ENCODE peak calls at places on chromosomes 11 and 22, in eight cellular contexts. One of them, this sample, is unnamed.

GRCh38 chr22:20779813-20780148 is 5.9 kb downstream of the SERPIND1 start:
- DNase-seq in caudate nucleus: no peak
- DNase-seq in GM13976: no peak
- DNase-seq in mammary epithelial cell: no peak
- DNase-seq in stimulated activated CD4-positive, alpha-beta T cell treated with anti-CD3 and anti-CD28 coated beads, Interleukin-1b, Interleukin-23, amount 100 ng/mL, for 1 hour: no peak
- DNase-seq in aorta: no peak
- DNase-seq in mucosa of descending colon: no peak
- DNase-seq in IMR-90: peak; percentile 57
- DNase-seq in this sample: no peak

GRCh38 chr11:8612522-8612921 is 18.5 kb upstream of the STK33 start:
- DNase-seq in caudate nucleus: no peak
- DNase-seq in GM13976: no peak
- DNase-seq in mammary epithelial cell: no peak
- DNase-seq in stimulated activated CD4-positive, alpha-beta T cell treated with anti-CD3 and anti-CD28 coated beads, Interleukin-1b, Interleukin-23, amount 100 ng/mL, for 1 hour: no peak
- DNase-seq in aorta: no peak
- DNase-seq in mucosa of descending colon: no peak
- DNase-seq in IMR-90: no peak
- DNase-seq in this sample: no peak

GRCh38 chr11:119928047-119928446 is 199.0 kb upstream of the NECTIN1 start:
- DNase-seq in caudate nucleus: no peak
- DNase-seq in GM13976: no peak
- DNase-seq in mammary epithelial cell: no peak
- DNase-seq in stimulated activated CD4-positive, alpha-beta T cell treated with anti-CD3 and anti-CD28 coated beads, Interleukin-1b, Interleukin-23, amount 100 ng/mL, for 1 hour: no peak
- DNase-seq in aorta: no peak
- DNase-seq in mucosa of descending colon: no peak
- DNase-seq in IMR-90: no peak
- DNase-seq in this sample: no peak

GRCh38 chr22:27718186-27719032 is 83.1 kb downstream of the MN1 start:
- DNase-seq in caudate nucleus: peak; percentile 29
- DNase-seq in GM13976: no peak
- DNase-seq in mammary epithelial cell: peak; percentile 96
- DNase-seq in stimulated activated CD4-positive, alpha-beta T cell treated with anti-CD3 and anti-CD28 coated beads, Interleukin-1b, Interleukin-23, amount 100 ng/mL, for 1 hour: no peak
- DNase-seq in aorta: peak; percentile 91
- DNase-seq in mucosa of descending colon: peak; percentile 57
- DNase-seq in IMR-90: peak; percentile 98
- DNase-seq in this sample: no peak

GRCh38 chr11:71182791-71183556 is 69.4 kb downstream of the SHANK2 start:
- DNase-seq in caudate nucleus: no peak
- DNase-seq in GM13976: no peak
- DNase-seq in mammary epithelial cell: peak; percentile 34
- DNase-seq in stimulated activated CD4-positive, alpha-beta T cell treated with anti-CD3 and anti-CD28 coated beads, Interleukin-1b, Interleukin-23, amount 100 ng/mL, for 1 hour: no peak
- DNase-seq in aorta: peak; percentile 13
- DNase-seq in mucosa of descending colon: no peak
- DNase-seq in IMR-90: no peak
- DNase-seq in this sample: no peak

GRCh38 chr22:36439481-36440271 is 41.8 kb downstream of the TXN2 start:
- DNase-seq in caudate nucleus: no peak
- DNase-seq in GM13976: no peak
- DNase-seq in mammary epithelial cell: peak; percentile 83
- DNase-seq in stimulated activated CD4-positive, alpha-beta T cell treated with anti-CD3 and anti-CD28 coated beads, Interleukin-1b, Interleukin-23, amount 100 ng/mL, for 1 hour: no peak
- DNase-seq in aorta: peak; percentile 79
- DNase-seq in mucosa of descending colon: no peak
- DNase-seq in IMR-90: peak; percentile 97
- DNase-seq in this sample: no peak

GRCh38 chr11:61645179-61645868 is 34.9 kb upstream of the DAGLA start:
- DNase-seq in caudate nucleus: no peak
- DNase-seq in GM13976: no peak
- DNase-seq in mammary epithelial cell: no peak
- DNase-seq in stimulated activated CD4-positive, alpha-beta T cell treated with anti-CD3 and anti-CD28 coated beads, Interleukin-1b, Interleukin-23, amount 100 ng/mL, for 1 hour: no peak
- DNase-seq in aorta: no peak
- DNase-seq in mucosa of descending colon: no peak
- DNase-seq in IMR-90: peak; percentile 19
- DNase-seq in this sample: no peak

GRCh38 chr11:59960502-59961381 is 3.1 kb upstream of the OOSP4A start:
- DNase-seq in caudate nucleus: no peak
- DNase-seq in GM13976: no peak
- DNase-seq in mammary epithelial cell: no peak
- DNase-seq in stimulated activated CD4-positive, alpha-beta T cell treated with anti-CD3 and anti-CD28 coated beads, Interleukin-1b, Interleukin-23, amount 100 ng/mL, for 1 hour: no peak
- DNase-seq in aorta: no peak
- DNase-seq in mucosa of descending colon: peak; percentile 42
- DNase-seq in IMR-90: no peak
- DNase-seq in this sample: no peak

GRCh38 chr11:14306481-14306880 is 52.5 kb downstream of the RRAS2 start:
- DNase-seq in caudate nucleus: no peak
- DNase-seq in GM13976: no peak
- DNase-seq in mammary epithelial cell: no peak
- DNase-seq in stimulated activated CD4-positive, alpha-beta T cell treated with anti-CD3 and anti-CD28 coated beads, Interleukin-1b, Interleukin-23, amount 100 ng/mL, for 1 hour: no peak
- DNase-seq in aorta: no peak
- DNase-seq in mucosa of descending colon: no peak
- DNase-seq in IMR-90: no peak
- DNase-seq in this sample: no peak

GRCh38 chr11:14644396-14645246 is 1.0 kb downstream of the PDE3B start:
- DNase-seq in caudate nucleus: no peak
- DNase-seq in GM13976: peak; percentile 62
- DNase-seq in mammary epithelial cell: peak; percentile 16
- DNase-seq in stimulated activated CD4-positive, alpha-beta T cell treated with anti-CD3 and anti-CD28 coated beads, Interleukin-1b, Interleukin-23, amount 100 ng/mL, for 1 hour: peak; percentile 9
- DNase-seq in aorta: peak; percentile 81
- DNase-seq in mucosa of descending colon: peak; percentile 50
- DNase-seq in IMR-90: no peak
- DNase-seq in this sample: peak; percentile 11

GRCh38 chr11:27183672-27184457 is 143.2 kb downstream of the BBOX1 start:
- DNase-seq in caudate nucleus: no peak
- DNase-seq in GM13976: peak; percentile 31
- DNase-seq in mammary epithelial cell: peak; percentile 47
- DNase-seq in stimulated activated CD4-positive, alpha-beta T cell treated with anti-CD3 and anti-CD28 coated beads, Interleukin-1b, Interleukin-23, amount 100 ng/mL, for 1 hour: no peak
- DNase-seq in aorta: no peak
- DNase-seq in mucosa of descending colon: peak; percentile 86
- DNase-seq in IMR-90: peak; percentile 72
- DNase-seq in this sample: peak; percentile 36

GRCh38 chr11:71402878-71403277 is 45.3 kb downstream of the DHCR7 start:
- DNase-seq in caudate nucleus: no peak
- DNase-seq in GM13976: no peak
- DNase-seq in mammary epithelial cell: no peak
- DNase-seq in stimulated activated CD4-positive, alpha-beta T cell treated with anti-CD3 and anti-CD28 coated beads, Interleukin-1b, Interleukin-23, amount 100 ng/mL, for 1 hour: no peak
- DNase-seq in aorta: no peak
- DNase-seq in mucosa of descending colon: no peak
- DNase-seq in IMR-90: no peak
- DNase-seq in this sample: no peak

GRCh38 chr11:44938066-44938691 is 12.5 kb downstream of the TP53I11 start:
- DNase-seq in caudate nucleus: no peak
- DNase-seq in GM13976: no peak
- DNase-seq in mammary epithelial cell: no peak
- DNase-seq in stimulated activated CD4-positive, alpha-beta T cell treated with anti-CD3 and anti-CD28 coated beads, Interleukin-1b, Interleukin-23, amount 100 ng/mL, for 1 hour: no peak
- DNase-seq in aorta: no peak
- DNase-seq in mucosa of descending colon: no peak
- DNase-seq in IMR-90: no peak
- DNase-seq in this sample: no peak

GRCh38 chr11:59429924-59430516 is 3.8 kb upstream of the OR5A2 start:
- DNase-seq in caudate nucleus: no peak
- DNase-seq in GM13976: peak; percentile 60
- DNase-seq in mammary epithelial cell: peak; percentile 48
- DNase-seq in stimulated activated CD4-positive, alpha-beta T cell treated with anti-CD3 and anti-CD28 coated beads, Interleukin-1b, Interleukin-23, amount 100 ng/mL, for 1 hour: no peak
- DNase-seq in aorta: no peak
- DNase-seq in mucosa of descending colon: peak; percentile 73
- DNase-seq in IMR-90: peak; percentile 45
- DNase-seq in this sample: peak; percentile 58

GRCh38 chr11:132318421-132319157 is 948.2 kb downstream of the NTM start:
- DNase-seq in caudate nucleus: no peak
- DNase-seq in GM13976: no peak
- DNase-seq in mammary epithelial cell: peak; percentile 80
- DNase-seq in stimulated activated CD4-positive, alpha-beta T cell treated with anti-CD3 and anti-CD28 coated beads, Interleukin-1b, Interleukin-23, amount 100 ng/mL, for 1 hour: no peak
- DNase-seq in aorta: no peak
- DNase-seq in mucosa of descending colon: no peak
- DNase-seq in IMR-90: peak; percentile 76
- DNase-seq in this sample: no peak

GRCh38 chr11:12762283-12762682 is 88.1 kb downstream of the TEAD1 start:
- DNase-seq in caudate nucleus: no peak
- DNase-seq in GM13976: no peak
- DNase-seq in mammary epithelial cell: no peak
- DNase-seq in stimulated activated CD4-positive, alpha-beta T cell treated with anti-CD3 and anti-CD28 coated beads, Interleukin-1b, Interleukin-23, amount 100 ng/mL, for 1 hour: no peak
- DNase-seq in aorta: no peak
- DNase-seq in mucosa of descending colon: no peak
- DNase-seq in IMR-90: no peak
- DNase-seq in this sample: no peak

GRCh38 chr11:61914471-61915171 is 2.7 kb downstream of the RAB3IL1 start:
- DNase-seq in caudate nucleus: no peak
- DNase-seq in GM13976: peak; percentile 27
- DNase-seq in mammary epithelial cell: no peak
- DNase-seq in stimulated activated CD4-positive, alpha-beta T cell treated with anti-CD3 and anti-CD28 coated beads, Interleukin-1b, Interleukin-23, amount 100 ng/mL, for 1 hour: no peak
- DNase-seq in aorta: peak; percentile 37
- DNase-seq in mucosa of descending colon: no peak
- DNase-seq in IMR-90: no peak
- DNase-seq in this sample: no peak

GRCh38 chr11:67300756-67301312 is 2.5 kb upstream of the SSH3 start:
- DNase-seq in caudate nucleus: no peak
- DNase-seq in GM13976: no peak
- DNase-seq in mammary epithelial cell: no peak
- DNase-seq in stimulated activated CD4-positive, alpha-beta T cell treated with anti-CD3 and anti-CD28 coated beads, Interleukin-1b, Interleukin-23, amount 100 ng/mL, for 1 hour: no peak
- DNase-seq in aorta: peak; percentile 73
- DNase-seq in mucosa of descending colon: no peak
- DNase-seq in IMR-90: no peak
- DNase-seq in this sample: no peak

GRCh38 chr11:134654161-134654915 is 242.3 kb upstream of the B3GAT1 start:
- DNase-seq in caudate nucleus: no peak
- DNase-seq in GM13976: no peak
- DNase-seq in mammary epithelial cell: no peak
- DNase-seq in stimulated activated CD4-positive, alpha-beta T cell treated with anti-CD3 and anti-CD28 coated beads, Interleukin-1b, Interleukin-23, amount 100 ng/mL, for 1 hour: no peak
- DNase-seq in aorta: no peak
- DNase-seq in mucosa of descending colon: no peak
- DNase-seq in IMR-90: no peak
- DNase-seq in this sample: no peak

GRCh38 chr11:86174101-86175046 is 70.2 kb upstream of the EED start:
- DNase-seq in caudate nucleus: no peak
- DNase-seq in GM13976: no peak
- DNase-seq in mammary epithelial cell: peak; percentile 97
- DNase-seq in stimulated activated CD4-positive, alpha-beta T cell treated with anti-CD3 and anti-CD28 coated beads, Interleukin-1b, Interleukin-23, amount 100 ng/mL, for 1 hour: no peak
- DNase-seq in aorta: peak; percentile 92
- DNase-seq in mucosa of descending colon: no peak
- DNase-seq in IMR-90: peak; percentile 99
- DNase-seq in this sample: no peak

GRCh38 chr11:107598225-107599139 is 7.5 kb downstream of the ELMOD1 start:
- DNase-seq in caudate nucleus: no peak
- DNase-seq in GM13976: no peak
- DNase-seq in mammary epithelial cell: no peak
- DNase-seq in stimulated activated CD4-positive, alpha-beta T cell treated with anti-CD3 and anti-CD28 coated beads, Interleukin-1b, Interleukin-23, amount 100 ng/mL, for 1 hour: no peak
- DNase-seq in aorta: no peak
- DNase-seq in mucosa of descending colon: no peak
- DNase-seq in IMR-90: no peak
- DNase-seq in this sample: peak; percentile 45

GRCh38 chr11:128690746-128691091 is 3.2 kb upstream of the FLI1 start:
- DNase-seq in caudate nucleus: no peak
- DNase-seq in GM13976: peak; percentile 19
- DNase-seq in mammary epithelial cell: no peak
- DNase-seq in stimulated activated CD4-positive, alpha-beta T cell treated with anti-CD3 and anti-CD28 coated beads, Interleukin-1b, Interleukin-23, amount 100 ng/mL, for 1 hour: no peak
- DNase-seq in aorta: no peak
- DNase-seq in mucosa of descending colon: no peak
- DNase-seq in IMR-90: no peak
- DNase-seq in this sample: no peak

GRCh38 chr11:17544181-17544622 is at the start of gene USH1C:
- DNase-seq in caudate nucleus: no peak
- DNase-seq in GM13976: no peak
- DNase-seq in mammary epithelial cell: no peak
- DNase-seq in stimulated activated CD4-positive, alpha-beta T cell treated with anti-CD3 and anti-CD28 coated beads, Interleukin-1b, Interleukin-23, amount 100 ng/mL, for 1 hour: peak; percentile 10
- DNase-seq in aorta: peak; percentile 79
- DNase-seq in mucosa of descending colon: peak; percentile 87
- DNase-seq in IMR-90: no peak
- DNase-seq in this sample: no peak

GRCh38 chr11:108859510-108859909 is 194.6 kb downstream of the DDX10 start:
- DNase-seq in caudate nucleus: no peak
- DNase-seq in GM13976: no peak
- DNase-seq in mammary epithelial cell: peak; percentile 63
- DNase-seq in stimulated activated CD4-positive, alpha-beta T cell treated with anti-CD3 and anti-CD28 coated beads, Interleukin-1b, Interleukin-23, amount 100 ng/mL, for 1 hour: no peak
- DNase-seq in aorta: no peak
- DNase-seq in mucosa of descending colon: no peak
- DNase-seq in IMR-90: no peak
- DNase-seq in this sample: no peak

GRCh38 chr22:47783433-47784366 is 1021.2 kb downstream of the TBC1D22A start:
- DNase-seq in caudate nucleus: no peak
- DNase-seq in GM13976: no peak
- DNase-seq in mammary epithelial cell: no peak
- DNase-seq in stimulated activated CD4-positive, alpha-beta T cell treated with anti-CD3 and anti-CD28 coated beads, Interleukin-1b, Interleukin-23, amount 100 ng/mL, for 1 hour: no peak
- DNase-seq in aorta: peak; percentile 69
- DNase-seq in mucosa of descending colon: no peak
- DNase-seq in IMR-90: no peak
- DNase-seq in this sample: no peak

GRCh38 chr11:45556851-45557707 is 108.3 kb downstream of the CHST1 start:
- DNase-seq in caudate nucleus: no peak
- DNase-seq in GM13976: no peak
- DNase-seq in mammary epithelial cell: peak; percentile 55
- DNase-seq in stimulated activated CD4-positive, alpha-beta T cell treated with anti-CD3 and anti-CD28 coated beads, Interleukin-1b, Interleukin-23, amount 100 ng/mL, for 1 hour: no peak
- DNase-seq in aorta: no peak
- DNase-seq in mucosa of descending colon: no peak
- DNase-seq in IMR-90: no peak
- DNase-seq in this sample: no peak

GRCh38 chr11:116955548-116955947 is 118.1 kb upstream of the APOA1 start:
- DNase-seq in caudate nucleus: no peak
- DNase-seq in GM13976: no peak
- DNase-seq in mammary epithelial cell: no peak
- DNase-seq in stimulated activated CD4-positive, alpha-beta T cell treated with anti-CD3 and anti-CD28 coated beads, Interleukin-1b, Interleukin-23, amount 100 ng/mL, for 1 hour: no peak
- DNase-seq in aorta: no peak
- DNase-seq in mucosa of descending colon: no peak
- DNase-seq in IMR-90: no peak
- DNase-seq in this sample: no peak

GRCh38 chr11:121520243-121521144 is 67.7 kb upstream of the SORL1-AS1 start:
- DNase-seq in caudate nucleus: no peak
- DNase-seq in GM13976: no peak
- DNase-seq in mammary epithelial cell: peak; percentile 68
- DNase-seq in stimulated activated CD4-positive, alpha-beta T cell treated with anti-CD3 and anti-CD28 coated beads, Interleukin-1b, Interleukin-23, amount 100 ng/mL, for 1 hour: no peak
- DNase-seq in aorta: no peak
- DNase-seq in mucosa of descending colon: no peak
- DNase-seq in IMR-90: peak; percentile 89
- DNase-seq in this sample: no peak

GRCh38 chr11:57306156-57306876 is 18.4 kb downstream of the TNKS1BP1 start:
- DNase-seq in caudate nucleus: no peak
- DNase-seq in GM13976: no peak
- DNase-seq in mammary epithelial cell: no peak
- DNase-seq in stimulated activated CD4-positive, alpha-beta T cell treated with anti-CD3 and anti-CD28 coated beads, Interleukin-1b, Interleukin-23, amount 100 ng/mL, for 1 hour: no peak
- DNase-seq in aorta: no peak
- DNase-seq in mucosa of descending colon: no peak
- DNase-seq in IMR-90: peak; percentile 19
- DNase-seq in this sample: no peak

GRCh38 chr11:102238287-102238894 is 78.9 kb upstream of the BIRC3 start:
- DNase-seq in caudate nucleus: no peak
- DNase-seq in GM13976: no peak
- DNase-seq in mammary epithelial cell: peak; percentile 30
- DNase-seq in stimulated activated CD4-positive, alpha-beta T cell treated with anti-CD3 and anti-CD28 coated beads, Interleukin-1b, Interleukin-23, amount 100 ng/mL, for 1 hour: no peak
- DNase-seq in aorta: no peak
- DNase-seq in mucosa of descending colon: no peak
- DNase-seq in IMR-90: no peak
- DNase-seq in this sample: no peak

GRCh38 chr22:30876925-30877553 is 91.5 kb downstream of the MORC2 start:
- DNase-seq in caudate nucleus: no peak
- DNase-seq in GM13976: no peak
- DNase-seq in mammary epithelial cell: no peak
- DNase-seq in stimulated activated CD4-positive, alpha-beta T cell treated with anti-CD3 and anti-CD28 coated beads, Interleukin-1b, Interleukin-23, amount 100 ng/mL, for 1 hour: no peak
- DNase-seq in aorta: peak; percentile 38
- DNase-seq in mucosa of descending colon: no peak
- DNase-seq in IMR-90: peak; percentile 52
- DNase-seq in this sample: no peak

GRCh38 chr11:67629386-67630229 is at the start of gene NUDT8:
- DNase-seq in caudate nucleus: peak; percentile 44
- DNase-seq in GM13976: peak; percentile 90
- DNase-seq in mammary epithelial cell: peak; percentile 77
- DNase-seq in stimulated activated CD4-positive, alpha-beta T cell treated with anti-CD3 and anti-CD28 coated beads, Interleukin-1b, Interleukin-23, amount 100 ng/mL, for 1 hour: peak; percentile 75
- DNase-seq in aorta: peak; percentile 96
- DNase-seq in mucosa of descending colon: peak; percentile 90
- DNase-seq in IMR-90: peak; percentile 68
- DNase-seq in this sample: peak; percentile 90

GRCh38 chr22:31179345-31179744 is 19.4 kb downstream of the RNF185 start:
- DNase-seq in caudate nucleus: no peak
- DNase-seq in GM13976: no peak
- DNase-seq in mammary epithelial cell: peak; percentile 67
- DNase-seq in stimulated activated CD4-positive, alpha-beta T cell treated with anti-CD3 and anti-CD28 coated beads, Interleukin-1b, Interleukin-23, amount 100 ng/mL, for 1 hour: no peak
- DNase-seq in aorta: no peak
- DNase-seq in mucosa of descending colon: peak; percentile 73
- DNase-seq in IMR-90: peak; percentile 23
- DNase-seq in this sample: no peak

GRCh38 chr22:36769541-36769940 is 6.4 kb downstream of the IFT27 start:
- DNase-seq in caudate nucleus: no peak
- DNase-seq in GM13976: no peak
- DNase-seq in mammary epithelial cell: no peak
- DNase-seq in stimulated activated CD4-positive, alpha-beta T cell treated with anti-CD3 and anti-CD28 coated beads, Interleukin-1b, Interleukin-23, amount 100 ng/mL, for 1 hour: no peak
- DNase-seq in aorta: no peak
- DNase-seq in mucosa of descending colon: no peak
- DNase-seq in IMR-90: no peak
- DNase-seq in this sample: no peak